ENCODE peak calls at places on chromosome 9, in six cellular contexts. One of them, this sample, is unnamed.

GRCh38 chr9:122144836-122145235 is 14.7 kb downstream of the NDUFA8 start:
- DNase-seq in RWPE1: no peak
- DNase-seq in stimulated activated CD4-positive, alpha-beta T cell treated with anti-CD3 and anti-CD28 coated beads, TNF-alpha, amount 100 ng/mL, for 24 hours: no peak
- DNase-seq in stimulated activated naive CD8-positive, alpha-beta T cell treated with anti-CD3 and anti-CD28 coated beads, Interleukin-15, amount 100 ng/mL, for 72 hours: no peak
- DNase-seq in T follicular helper cell: no peak
- DNase-seq in A549: no peak
- DNase-seq in this sample: no peak

GRCh38 chr9:100720922-100721321 is 143.0 kb downstream of the CAVIN4 start:
- DNase-seq in RWPE1: no peak
- DNase-seq in stimulated activated CD4-positive, alpha-beta T cell treated with anti-CD3 and anti-CD28 coated beads, TNF-alpha, amount 100 ng/mL, for 24 hours: no peak
- DNase-seq in stimulated activated naive CD8-positive, alpha-beta T cell treated with anti-CD3 and anti-CD28 coated beads, Interleukin-15, amount 100 ng/mL, for 72 hours: no peak
- DNase-seq in T follicular helper cell: no peak
- DNase-seq in A549: no peak
- DNase-seq in this sample: no peak

GRCh38 chr9:76162751-76163500 is 231.3 kb downstream of the RFK start:
- DNase-seq in RWPE1: no peak
- DNase-seq in stimulated activated CD4-positive, alpha-beta T cell treated with anti-CD3 and anti-CD28 coated beads, TNF-alpha, amount 100 ng/mL, for 24 hours: no peak
- DNase-seq in stimulated activated naive CD8-positive, alpha-beta T cell treated with anti-CD3 and anti-CD28 coated beads, Interleukin-15, amount 100 ng/mL, for 72 hours: no peak
- DNase-seq in T follicular helper cell: no peak
- DNase-seq in A549: no peak
- DNase-seq in this sample: no peak

GRCh38 chr9:89695441-89695891 is 90.7 kb downstream of the GADD45G start:
- DNase-seq in RWPE1: no peak
- DNase-seq in stimulated activated CD4-positive, alpha-beta T cell treated with anti-CD3 and anti-CD28 coated beads, TNF-alpha, amount 100 ng/mL, for 24 hours: no peak
- DNase-seq in stimulated activated naive CD8-positive, alpha-beta T cell treated with anti-CD3 and anti-CD28 coated beads, Interleukin-15, amount 100 ng/mL, for 72 hours: no peak
- DNase-seq in T follicular helper cell: no peak
- DNase-seq in A549: no peak
- DNase-seq in this sample: no peak

GRCh38 chr9:129619787-129620668 is 873 bp downstream of the C9orf50 start:
- DNase-seq in RWPE1: no peak
- DNase-seq in stimulated activated CD4-positive, alpha-beta T cell treated with anti-CD3 and anti-CD28 coated beads, TNF-alpha, amount 100 ng/mL, for 24 hours: no peak
- DNase-seq in stimulated activated naive CD8-positive, alpha-beta T cell treated with anti-CD3 and anti-CD28 coated beads, Interleukin-15, amount 100 ng/mL, for 72 hours: no peak
- DNase-seq in T follicular helper cell: no peak
- DNase-seq in A549: peak; percentile 49
- DNase-seq in this sample: no peak

GRCh38 chr9:114805670-114806551 is at the start of gene TNFSF15:
- DNase-seq in RWPE1: peak; percentile 90
- DNase-seq in stimulated activated CD4-positive, alpha-beta T cell treated with anti-CD3 and anti-CD28 coated beads, TNF-alpha, amount 100 ng/mL, for 24 hours: no peak
- DNase-seq in stimulated activated naive CD8-positive, alpha-beta T cell treated with anti-CD3 and anti-CD28 coated beads, Interleukin-15, amount 100 ng/mL, for 72 hours: no peak
- DNase-seq in T follicular helper cell: no peak
- DNase-seq in A549: peak; percentile 40
- DNase-seq in this sample: no peak

GRCh38 chr9:36946653-36947052 is 87.4 kb downstream of the PAX5 start:
- DNase-seq in RWPE1: no peak
- DNase-seq in stimulated activated CD4-positive, alpha-beta T cell treated with anti-CD3 and anti-CD28 coated beads, TNF-alpha, amount 100 ng/mL, for 24 hours: no peak
- DNase-seq in stimulated activated naive CD8-positive, alpha-beta T cell treated with anti-CD3 and anti-CD28 coated beads, Interleukin-15, amount 100 ng/mL, for 72 hours: no peak
- DNase-seq in T follicular helper cell: no peak
- DNase-seq in A549: no peak
- DNase-seq in this sample: no peak

GRCh38 chr9:757246-757881 is 84.1 kb upstream of the DMRT1 start:
- DNase-seq in RWPE1: no peak
- DNase-seq in stimulated activated CD4-positive, alpha-beta T cell treated with anti-CD3 and anti-CD28 coated beads, TNF-alpha, amount 100 ng/mL, for 24 hours: no peak
- DNase-seq in stimulated activated naive CD8-positive, alpha-beta T cell treated with anti-CD3 and anti-CD28 coated beads, Interleukin-15, amount 100 ng/mL, for 72 hours: no peak
- DNase-seq in T follicular helper cell: no peak
- DNase-seq in A549: peak; percentile 60
- DNase-seq in this sample: no peak

GRCh38 chr9:123419721-123420559 is 63.9 kb downstream of the CRB2 start:
- DNase-seq in RWPE1: no peak
- DNase-seq in stimulated activated CD4-positive, alpha-beta T cell treated with anti-CD3 and anti-CD28 coated beads, TNF-alpha, amount 100 ng/mL, for 24 hours: no peak
- DNase-seq in stimulated activated naive CD8-positive, alpha-beta T cell treated with anti-CD3 and anti-CD28 coated beads, Interleukin-15, amount 100 ng/mL, for 72 hours: no peak
- DNase-seq in T follicular helper cell: no peak
- DNase-seq in A549: no peak
- DNase-seq in this sample: no peak

GRCh38 chr9:134293576-134294227 is 32.6 kb upstream of the RXRA start:
- DNase-seq in RWPE1: no peak
- DNase-seq in stimulated activated CD4-positive, alpha-beta T cell treated with anti-CD3 and anti-CD28 coated beads, TNF-alpha, amount 100 ng/mL, for 24 hours: no peak
- DNase-seq in stimulated activated naive CD8-positive, alpha-beta T cell treated with anti-CD3 and anti-CD28 coated beads, Interleukin-15, amount 100 ng/mL, for 72 hours: no peak
- DNase-seq in T follicular helper cell: no peak
- DNase-seq in A549: no peak
- DNase-seq in this sample: no peak

GRCh38 chr9:69412741-69413150 is 87.7 kb downstream of the ENTREP1 start:
- DNase-seq in RWPE1: peak; percentile 64
- DNase-seq in stimulated activated CD4-positive, alpha-beta T cell treated with anti-CD3 and anti-CD28 coated beads, TNF-alpha, amount 100 ng/mL, for 24 hours: no peak
- DNase-seq in stimulated activated naive CD8-positive, alpha-beta T cell treated with anti-CD3 and anti-CD28 coated beads, Interleukin-15, amount 100 ng/mL, for 72 hours: no peak
- DNase-seq in T follicular helper cell: no peak
- DNase-seq in A549: peak; percentile 62
- DNase-seq in this sample: no peak

GRCh38 chr9:36864491-36865410 is 169.3 kb downstream of the PAX5 start:
- DNase-seq in RWPE1: no peak
- DNase-seq in stimulated activated CD4-positive, alpha-beta T cell treated with anti-CD3 and anti-CD28 coated beads, TNF-alpha, amount 100 ng/mL, for 24 hours: no peak
- DNase-seq in stimulated activated naive CD8-positive, alpha-beta T cell treated with anti-CD3 and anti-CD28 coated beads, Interleukin-15, amount 100 ng/mL, for 72 hours: no peak
- DNase-seq in T follicular helper cell: no peak
- DNase-seq in A549: no peak
- DNase-seq in this sample: no peak

GRCh38 chr9:69323886-69324285 is 1.1 kb upstream of the ENTREP1 start:
- DNase-seq in RWPE1: no peak
- DNase-seq in stimulated activated CD4-positive, alpha-beta T cell treated with anti-CD3 and anti-CD28 coated beads, TNF-alpha, amount 100 ng/mL, for 24 hours: no peak
- DNase-seq in stimulated activated naive CD8-positive, alpha-beta T cell treated with anti-CD3 and anti-CD28 coated beads, Interleukin-15, amount 100 ng/mL, for 72 hours: no peak
- DNase-seq in T follicular helper cell: no peak
- DNase-seq in A549: no peak
- DNase-seq in this sample: no peak

GRCh38 chr9:87592554-87593394 is 95.1 kb downstream of the DAPK1 start:
- DNase-seq in RWPE1: no peak
- DNase-seq in stimulated activated CD4-positive, alpha-beta T cell treated with anti-CD3 and anti-CD28 coated beads, TNF-alpha, amount 100 ng/mL, for 24 hours: no peak
- DNase-seq in stimulated activated naive CD8-positive, alpha-beta T cell treated with anti-CD3 and anti-CD28 coated beads, Interleukin-15, amount 100 ng/mL, for 72 hours: no peak
- DNase-seq in T follicular helper cell: no peak
- DNase-seq in A549: no peak
- DNase-seq in this sample: no peak

GRCh38 chr9:113368348-113368747 is 8.4 kb downstream of the HDHD3 start:
- DNase-seq in RWPE1: no peak
- DNase-seq in stimulated activated CD4-positive, alpha-beta T cell treated with anti-CD3 and anti-CD28 coated beads, TNF-alpha, amount 100 ng/mL, for 24 hours: no peak
- DNase-seq in stimulated activated naive CD8-positive, alpha-beta T cell treated with anti-CD3 and anti-CD28 coated beads, Interleukin-15, amount 100 ng/mL, for 72 hours: no peak
- DNase-seq in T follicular helper cell: no peak
- DNase-seq in A549: no peak
- DNase-seq in this sample: no peak

GRCh38 chr9:8725635-8726034 is 926.1 kb upstream of the DMAC1 start:
- DNase-seq in RWPE1: no peak
- DNase-seq in stimulated activated CD4-positive, alpha-beta T cell treated with anti-CD3 and anti-CD28 coated beads, TNF-alpha, amount 100 ng/mL, for 24 hours: no peak
- DNase-seq in stimulated activated naive CD8-positive, alpha-beta T cell treated with anti-CD3 and anti-CD28 coated beads, Interleukin-15, amount 100 ng/mL, for 72 hours: no peak
- DNase-seq in T follicular helper cell: no peak
- DNase-seq in A549: no peak
- DNase-seq in this sample: no peak

GRCh38 chr9:74940600-74940999 is 12.1 kb downstream of the C9orf40 start:
- DNase-seq in RWPE1: no peak
- DNase-seq in stimulated activated CD4-positive, alpha-beta T cell treated with anti-CD3 and anti-CD28 coated beads, TNF-alpha, amount 100 ng/mL, for 24 hours: no peak
- DNase-seq in stimulated activated naive CD8-positive, alpha-beta T cell treated with anti-CD3 and anti-CD28 coated beads, Interleukin-15, amount 100 ng/mL, for 72 hours: no peak
- DNase-seq in T follicular helper cell: no peak
- DNase-seq in A549: no peak
- DNase-seq in this sample: no peak

GRCh38 chr9:95502248-95502647 is 14.5 kb downstream of the PTCH1 start:
- DNase-seq in RWPE1: no peak
- DNase-seq in stimulated activated CD4-positive, alpha-beta T cell treated with anti-CD3 and anti-CD28 coated beads, TNF-alpha, amount 100 ng/mL, for 24 hours: no peak
- DNase-seq in stimulated activated naive CD8-positive, alpha-beta T cell treated with anti-CD3 and anti-CD28 coated beads, Interleukin-15, amount 100 ng/mL, for 72 hours: no peak
- DNase-seq in T follicular helper cell: no peak
- DNase-seq in A549: no peak
- DNase-seq in this sample: no peak

GRCh38 chr9:134570726-134571325 is 70.8 kb upstream of the COL5A1 start:
- DNase-seq in RWPE1: no peak
- DNase-seq in stimulated activated CD4-positive, alpha-beta T cell treated with anti-CD3 and anti-CD28 coated beads, TNF-alpha, amount 100 ng/mL, for 24 hours: no peak
- DNase-seq in stimulated activated naive CD8-positive, alpha-beta T cell treated with anti-CD3 and anti-CD28 coated beads, Interleukin-15, amount 100 ng/mL, for 72 hours: no peak
- DNase-seq in T follicular helper cell: no peak
- DNase-seq in A549: no peak
- DNase-seq in this sample: no peak

GRCh38 chr9:109001275-109001676 is 12.0 kb downstream of the CTNNAL1 start:
- DNase-seq in RWPE1: peak; percentile 89
- DNase-seq in stimulated activated CD4-positive, alpha-beta T cell treated with anti-CD3 and anti-CD28 coated beads, TNF-alpha, amount 100 ng/mL, for 24 hours: no peak
- DNase-seq in stimulated activated naive CD8-positive, alpha-beta T cell treated with anti-CD3 and anti-CD28 coated beads, Interleukin-15, amount 100 ng/mL, for 72 hours: no peak
- DNase-seq in T follicular helper cell: no peak
- DNase-seq in A549: peak; percentile 43
- DNase-seq in this sample: no peak

GRCh38 chr9:36764364-36765076 is 191.8 kb downstream of the MELK start:
- DNase-seq in RWPE1: no peak
- DNase-seq in stimulated activated CD4-positive, alpha-beta T cell treated with anti-CD3 and anti-CD28 coated beads, TNF-alpha, amount 100 ng/mL, for 24 hours: no peak
- DNase-seq in stimulated activated naive CD8-positive, alpha-beta T cell treated with anti-CD3 and anti-CD28 coated beads, Interleukin-15, amount 100 ng/mL, for 72 hours: peak; percentile 9
- DNase-seq in T follicular helper cell: no peak
- DNase-seq in A549: peak; percentile 24
- DNase-seq in this sample: no peak

GRCh38 chr9:4833781-4834560 is 41.2 kb downstream of the RCL1 start:
- DNase-seq in RWPE1: no peak
- DNase-seq in stimulated activated CD4-positive, alpha-beta T cell treated with anti-CD3 and anti-CD28 coated beads, TNF-alpha, amount 100 ng/mL, for 24 hours: no peak
- DNase-seq in stimulated activated naive CD8-positive, alpha-beta T cell treated with anti-CD3 and anti-CD28 coated beads, Interleukin-15, amount 100 ng/mL, for 72 hours: no peak
- DNase-seq in T follicular helper cell: no peak
- DNase-seq in A549: no peak
- DNase-seq in this sample: no peak

GRCh38 chr9:126671381-126671831 is 57.7 kb downstream of the LMX1B start:
- DNase-seq in RWPE1: no peak
- DNase-seq in stimulated activated CD4-positive, alpha-beta T cell treated with anti-CD3 and anti-CD28 coated beads, TNF-alpha, amount 100 ng/mL, for 24 hours: no peak
- DNase-seq in stimulated activated naive CD8-positive, alpha-beta T cell treated with anti-CD3 and anti-CD28 coated beads, Interleukin-15, amount 100 ng/mL, for 72 hours: no peak
- DNase-seq in T follicular helper cell: no peak
- DNase-seq in A549: no peak
- DNase-seq in this sample: no peak

GRCh38 chr9:87336914-87337333 is 160.7 kb upstream of the DAPK1 start:
- DNase-seq in RWPE1: peak; percentile 61
- DNase-seq in stimulated activated CD4-positive, alpha-beta T cell treated with anti-CD3 and anti-CD28 coated beads, TNF-alpha, amount 100 ng/mL, for 24 hours: no peak
- DNase-seq in stimulated activated naive CD8-positive, alpha-beta T cell treated with anti-CD3 and anti-CD28 coated beads, Interleukin-15, amount 100 ng/mL, for 72 hours: peak; percentile 3
- DNase-seq in T follicular helper cell: no peak
- DNase-seq in A549: peak; percentile 88
- DNase-seq in this sample: no peak

GRCh38 chr9:78595200-78595945 is 298.4 kb downstream of the PSAT1 start:
- DNase-seq in RWPE1: no peak
- DNase-seq in stimulated activated CD4-positive, alpha-beta T cell treated with anti-CD3 and anti-CD28 coated beads, TNF-alpha, amount 100 ng/mL, for 24 hours: no peak
- DNase-seq in stimulated activated naive CD8-positive, alpha-beta T cell treated with anti-CD3 and anti-CD28 coated beads, Interleukin-15, amount 100 ng/mL, for 72 hours: no peak
- DNase-seq in T follicular helper cell: no peak
- DNase-seq in A549: no peak
- DNase-seq in this sample: no peak

GRCh38 chr9:20321683-20322082 is 300.6 kb downstream of the MLLT3 start:
- DNase-seq in RWPE1: no peak
- DNase-seq in stimulated activated CD4-positive, alpha-beta T cell treated with anti-CD3 and anti-CD28 coated beads, TNF-alpha, amount 100 ng/mL, for 24 hours: no peak
- DNase-seq in stimulated activated naive CD8-positive, alpha-beta T cell treated with anti-CD3 and anti-CD28 coated beads, Interleukin-15, amount 100 ng/mL, for 72 hours: peak; percentile 40
- DNase-seq in T follicular helper cell: peak; percentile 56
- DNase-seq in A549: no peak
- DNase-seq in this sample: peak; percentile 6

GRCh38 chr9:114335745-114336144 is 6.1 kb downstream of the ORM2 start:
- DNase-seq in RWPE1: no peak
- DNase-seq in stimulated activated CD4-positive, alpha-beta T cell treated with anti-CD3 and anti-CD28 coated beads, TNF-alpha, amount 100 ng/mL, for 24 hours: no peak
- DNase-seq in stimulated activated naive CD8-positive, alpha-beta T cell treated with anti-CD3 and anti-CD28 coated beads, Interleukin-15, amount 100 ng/mL, for 72 hours: no peak
- DNase-seq in T follicular helper cell: no peak
- DNase-seq in A549: no peak
- DNase-seq in this sample: no peak

GRCh38 chr9:118538981-118539380 is 830.3 kb downstream of the BRINP1 start:
- DNase-seq in RWPE1: no peak
- DNase-seq in stimulated activated CD4-positive, alpha-beta T cell treated with anti-CD3 and anti-CD28 coated beads, TNF-alpha, amount 100 ng/mL, for 24 hours: no peak
- DNase-seq in stimulated activated naive CD8-positive, alpha-beta T cell treated with anti-CD3 and anti-CD28 coated beads, Interleukin-15, amount 100 ng/mL, for 72 hours: no peak
- DNase-seq in T follicular helper cell: no peak
- DNase-seq in A549: no peak
- DNase-seq in this sample: no peak

GRCh38 chr9:91207889-91208651 is 153.6 kb downstream of the AUH start:
- DNase-seq in RWPE1: no peak
- DNase-seq in stimulated activated CD4-positive, alpha-beta T cell treated with anti-CD3 and anti-CD28 coated beads, TNF-alpha, amount 100 ng/mL, for 24 hours: no peak
- DNase-seq in stimulated activated naive CD8-positive, alpha-beta T cell treated with anti-CD3 and anti-CD28 coated beads, Interleukin-15, amount 100 ng/mL, for 72 hours: peak; percentile 33
- DNase-seq in T follicular helper cell: no peak
- DNase-seq in A549: no peak
- DNase-seq in this sample: no peak

GRCh38 chr9:111399772-111400563 is 69.9 kb upstream of the OR2K2 start:
- DNase-seq in RWPE1: peak; percentile 64
- DNase-seq in stimulated activated CD4-positive, alpha-beta T cell treated with anti-CD3 and anti-CD28 coated beads, TNF-alpha, amount 100 ng/mL, for 24 hours: no peak
- DNase-seq in stimulated activated naive CD8-positive, alpha-beta T cell treated with anti-CD3 and anti-CD28 coated beads, Interleukin-15, amount 100 ng/mL, for 72 hours: no peak
- DNase-seq in T follicular helper cell: no peak
- DNase-seq in A549: peak; percentile 67
- DNase-seq in this sample: no peak

GRCh38 chr9:16515879-16516289 is 354.6 kb downstream of the BNC2 start:
- DNase-seq in RWPE1: no peak
- DNase-seq in stimulated activated CD4-positive, alpha-beta T cell treated with anti-CD3 and anti-CD28 coated beads, TNF-alpha, amount 100 ng/mL, for 24 hours: no peak
- DNase-seq in stimulated activated naive CD8-positive, alpha-beta T cell treated with anti-CD3 and anti-CD28 coated beads, Interleukin-15, amount 100 ng/mL, for 72 hours: no peak
- DNase-seq in T follicular helper cell: no peak
- DNase-seq in A549: peak; percentile 26
- DNase-seq in this sample: no peak

GRCh38 chr9:77455312-77455927 is 192.7 kb downstream of the GNA14 start:
- DNase-seq in RWPE1: peak; percentile 23
- DNase-seq in stimulated activated CD4-positive, alpha-beta T cell treated with anti-CD3 and anti-CD28 coated beads, TNF-alpha, amount 100 ng/mL, for 24 hours: no peak
- DNase-seq in stimulated activated naive CD8-positive, alpha-beta T cell treated with anti-CD3 and anti-CD28 coated beads, Interleukin-15, amount 100 ng/mL, for 72 hours: no peak
- DNase-seq in T follicular helper cell: peak; percentile 18
- DNase-seq in A549: peak; percentile 65
- DNase-seq in this sample: no peak